ENCODE peak calls at places on chromosome 21, in four cellular contexts. F is upper lobe of right lung, Q is pancreas, V is suprapubic skin. O is an unnamed sample.

GRCh38 chr21:29007801-29008200 is 11.3 kb downstream of the RWDD2B start:
- DNase-seq in F (no peak), Q (no peak), V (no peak), O (no peak)

GRCh38 chr21:25842925-25843324 is 108.2 kb downstream of the GABPA start:
- DNase-seq in F (no peak), Q (no peak), V (no peak), O (no peak)

GRCh38 chr21:28069446-28069845 is 923.2 kb downstream of the LTN1 start:
- DNase-seq in F (no peak), Q (no peak), V (no peak), O (no peak)

GRCh38 chr21:18153063-18153462 is 91.6 kb upstream of the CHODL start:
- DNase-seq in F (no peak), Q (no peak), V (no peak), O (no peak)

GRCh38 chr21:25722631-25723030 is 12.1 kb downstream of the ATP5PF start:
- DNase-seq in F (no peak), Q (no peak), V (no peak), O (no peak)

GRCh38 chr21:14838400-14838799 is 226.4 kb downstream of the NRIP1 start:
- DNase-seq in F (no peak), Q (no peak), V (no peak), O (no peak)

GRCh38 chr21:28754127-28754611 is 238.5 kb downstream of the LTN1 start:
- DNase-seq in F (no peak), Q (no peak), V (no peak), O (peak; percentile 46)

GRCh38 chr21:28111151-28111619 is 881.5 kb downstream of the LTN1 start:
- DNase-seq in F (no peak), Q (no peak), V (peak; percentile 79), O (peak; percentile 67)

GRCh38 chr21:31974454-31974985 is 101.7 kb downstream of the HUNK start:
- DNase-seq in F (no peak), Q (no peak), V (no peak), O (no peak)

GRCh38 chr21:28144089-28144488 is 848.6 kb downstream of the LTN1 start:
- DNase-seq in F (no peak), Q (no peak), V (no peak), O (no peak)

GRCh38 chr21:46347791-46348381 is 23.9 kb downstream of the PCNT start:
- DNase-seq in F (no peak), Q (no peak), V (no peak), O (peak; percentile 74)

GRCh38 chr21:32122082-32122481 is 156.8 kb downstream of the MIS18A start:
- DNase-seq in F (no peak), Q (no peak), V (no peak), O (no peak)

GRCh38 chr21:46401186-46401910 is 57.3 kb upstream of the DIP2A start:
- DNase-seq in F (no peak), Q (no peak), V (no peak), O (no peak)

GRCh38 chr21:29762570-29763082 is 177.2 kb downstream of the GRIK1 start:
- DNase-seq in F (no peak), Q (no peak), V (no peak), O (no peak)

GRCh38 chr21:31975491-31975890 is 102.7 kb downstream of the HUNK start:
- DNase-seq in F (no peak), Q (no peak), V (no peak), O (no peak)

GRCh38 chr21:43899307-43900077 is 34.5 kb downstream of the AGPAT3 start:
- DNase-seq in F (peak; percentile 49), Q (peak; percentile 37), V (peak; percentile 74), O (no peak)

GRCh38 chr21:32565856-32566465 is 19.4 kb downstream of the TCP10L start:
- DNase-seq in F (no peak), Q (no peak), V (no peak), O (no peak)

GRCh38 chr21:29581393-29581792 is 282.7 kb downstream of the BACH1 start:
- DNase-seq in F (no peak), Q (no peak), V (no peak), O (no peak)

GRCh38 chr21:38820471-38821239 is 14.9 kb downstream of the ETS2 start:
- DNase-seq in F (peak; percentile 87), Q (no peak), V (no peak), O (no peak)

GRCh38 chr21:43734830-43735229 is 15.9 kb downstream of the PDXK start:
- DNase-seq in F (peak; percentile 77), Q (no peak), V (no peak), O (no peak)

GRCh38 chr21:31284797-31285397 is 59.2 kb downstream of the TIAM1 start:
- DNase-seq in F (no peak), Q (no peak), V (no peak), O (no peak)

GRCh38 chr21:17370750-17371325 is 142.0 kb upstream of the CXADR start:
- DNase-seq in F (no peak), Q (no peak), V (no peak), O (no peak)

GRCh38 chr21:16534408-16535099 is 804.8 kb downstream of the USP25 start:
- DNase-seq in F (no peak), Q (peak; percentile 56), V (peak; percentile 84), O (peak; percentile 80)

GRCh38 chr21:32529679-32530078 is 55.6 kb downstream of the TCP10L start:
- DNase-seq in F (no peak), Q (no peak), V (peak; percentile 38), O (no peak)

GRCh38 chr21:46455575-46456385 is 2.9 kb upstream of the DIP2A start:
- DNase-seq in F (no peak), Q (no peak), V (no peak), O (no peak)

GRCh38 chr21:17118638-17119384 is 394.0 kb upstream of the CXADR start:
- DNase-seq in F (no peak), Q (no peak), V (no peak), O (peak; percentile 25)

GRCh38 chr21:46515109-46515508 is 56.4 kb downstream of the DIP2A start:
- DNase-seq in F (no peak), Q (peak; percentile 78), V (no peak), O (peak; percentile 52)

GRCh38 chr21:16460936-16461335 is 731.2 kb downstream of the USP25 start:
- DNase-seq in F (no peak), Q (no peak), V (no peak), O (no peak)

GRCh38 chr21:26715878-26716506 is 129.2 kb downstream of the ADAMTS1 start:
- DNase-seq in F (no peak), Q (no peak), V (no peak), O (peak; percentile 15)

GRCh38 chr21:28375708-28376385 is 616.8 kb downstream of the LTN1 start:
- DNase-seq in F (no peak), Q (no peak), V (no peak), O (no peak)

GRCh38 chr21:22056904-22057303 is 1058.7 kb downstream of the NCAM2 start:
- DNase-seq in F (no peak), Q (no peak), V (no peak), O (no peak)

GRCh38 chr21:26833011-26833410 is 12.2 kb downstream of the ADAMTS1 start:
- DNase-seq in F (no peak), Q (no peak), V (no peak), O (no peak)

GRCh38 chr21:44907225-44907965 is 13.3 kb downstream of the ITGB2 start:
- DNase-seq in F (no peak), Q (no peak), V (no peak), O (no peak)
- TF ChIP-seq CTCF in F (no peak), Q (no peak), V (no peak), O (no peak)

GRCh38 chr21:42654913-42655796 is 1.7 kb downstream of the PDE9A start:
- DNase-seq in F (no peak), Q (no peak), V (no peak), O (no peak)
- H3K27ac ChIP-seq in F (no peak overlapping the region), Q (no peak overlapping the region), V (peak overlapping the region; percentile 51), O (peak overlapping the region; percentile 75)

DNA sequence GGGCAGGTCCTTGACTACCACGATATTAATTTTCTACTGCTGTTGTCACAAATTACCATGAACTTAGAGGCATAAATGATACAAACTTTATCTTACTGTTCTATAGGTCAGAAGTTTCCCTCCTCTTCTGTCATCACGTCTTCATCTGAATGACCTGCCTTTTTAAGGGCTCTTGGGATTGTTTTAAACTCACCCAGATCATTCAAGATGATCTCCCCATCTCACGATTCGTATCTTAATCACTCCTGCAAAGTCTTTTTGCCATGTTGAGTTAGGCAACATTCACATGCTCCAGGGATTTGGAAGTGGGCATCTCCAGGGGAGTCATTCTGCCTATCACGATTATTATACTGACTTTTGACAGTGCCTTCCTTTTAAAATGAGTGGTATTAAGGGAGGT is 32.1 kb downstream of the NCAM2 start:
- DNase-seq in F (no peak), Q (no peak), V (no peak), O (no peak)
- TF ChIP-seq CTCF in F (no peak), Q (no peak), V (no peak), O (no peak)

GRCh38 chr21:37566790-37567725 is 200.5 kb downstream of the DYRK1A start:
- DNase-seq in F (no peak), Q (no peak), V (no peak), O (no peak)

GRCh38 chr21:37564924-37565529 is 198.5 kb downstream of the DYRK1A start:
- DNase-seq in F (no peak), Q (no peak), V (no peak), O (no peak)

GRCh38 chr21:37564341-37564923 is 197.9 kb downstream of the DYRK1A start:
- DNase-seq in F (peak; percentile 81), Q (peak; percentile 75), V (peak; percentile 88), O (peak; percentile 66)

GRCh38 chr21:37563641-37564340 is 197.2 kb downstream of the DYRK1A start:
- DNase-seq in F (peak; percentile 97), Q (peak; percentile 96), V (peak; percentile 95), O (peak; percentile 94)

GRCh38 chr21:37565530-37566223 is 199.1 kb downstream of the DYRK1A start:
- DNase-seq in F (no peak), Q (no peak), V (no peak), O (no peak)
- H3K27ac ChIP-seq in F (no peak overlapping the region), Q (no peak overlapping the region), V (no peak overlapping the region), O (peak overlapping the region; percentile 95)

GRCh38 chr21:41582298-41582840 is 74.4 kb upstream of the TMPRSS2 start:
- DNase-seq in F (peak; percentile 23), Q (no peak), V (peak; percentile 16), O (no peak)

GRCh38 chr21:41583274-41583790 is 75.4 kb upstream of the TMPRSS2 start:
- DNase-seq in F (peak; percentile 91), Q (no peak), V (peak; percentile 38), O (no peak)

GRCh38 chr21:41580758-41581554 is 73.0 kb upstream of the TMPRSS2 start:
- DNase-seq in F (peak; percentile 48), Q (no peak), V (no peak), O (no peak)

GRCh38 chr21:41582866-41583265 is 74.9 kb upstream of the TMPRSS2 start:
- DNase-seq in F (peak; percentile 32), Q (no peak), V (peak; percentile 15), O (no peak)

DNA sequence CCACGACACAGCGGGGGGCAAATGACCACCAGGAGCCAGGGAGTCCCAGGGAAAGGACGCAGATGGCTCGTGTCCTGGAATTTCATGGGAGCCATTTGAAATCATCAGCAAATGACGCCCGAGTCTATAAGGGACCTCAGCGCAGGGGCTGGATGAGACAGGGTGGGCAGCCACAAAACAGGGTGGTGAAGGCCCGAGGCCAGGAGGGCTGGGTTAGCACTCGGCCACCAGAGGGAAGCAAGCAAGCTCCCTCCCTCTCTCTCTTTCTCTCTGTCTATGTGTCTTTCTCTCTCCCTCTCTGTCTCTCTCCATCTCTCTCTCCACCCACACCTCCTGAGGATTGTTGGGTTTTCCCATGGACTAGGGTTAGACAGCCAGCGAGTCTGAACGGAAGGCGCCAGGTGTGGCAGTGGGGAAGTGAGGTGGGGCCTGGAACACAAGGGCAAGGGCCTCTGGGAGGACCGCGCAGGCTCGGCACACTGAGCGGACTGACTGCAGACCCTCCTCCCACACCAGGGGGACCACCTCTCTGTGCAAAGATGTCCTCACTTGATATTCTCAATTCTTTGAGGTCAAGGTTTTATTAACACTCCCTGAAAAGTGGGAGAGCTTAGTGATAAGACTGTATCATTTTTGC is 73.8 kb upstream of the TMPRSS2 start:
- DNase-seq in F (peak; percentile 40), Q (no peak), V (no peak), O (no peak)
- TF ChIP-seq CTCF in F (no peak), Q (no peak), V (no peak), O (no peak)

O was measured in left ventricle myocardium inferior.